ENCODE peak calls at places on chromosomes 2 and 18, in six cellular contexts. Z is thoracic aorta; T is AG09319; I is stimulated activated CD8-positive, alpha-beta memory T cell treated with anti-CD3 and anti-CD28 coated beads, Interleukin-7, amount 100 ng/mL, for 1 hour; B is HCEC 1CT; W is AG10803. F is an unnamed sample.

GRCh38 chr2:196171248-196171871 is at the start of gene STK17B:
- DNase-seq in Z (peak; percentile 76), T (peak; percentile 85), I (peak; percentile 95), B (peak; percentile 94), W (peak; percentile 90), F (peak; percentile 98)

GRCh38 chr2:205637037-205637602 is 45.2 kb upstream of the NRP2 start:
- DNase-seq in Z (no peak), T (no peak), I (no peak), B (no peak), W (peak; percentile 55), F (no peak)

GRCh38 chr18:35029103-35029502 is 12.1 kb upstream of the MAPRE2 start:
- DNase-seq in Z (no peak), T (no peak), I (no peak), B (peak; percentile 82), W (peak; percentile 80), F (no peak)

GRCh38 chr2:237510502-237511217 is 23.6 kb downstream of the MLPH start:
- DNase-seq in Z (no peak), T (no peak), I (no peak), B (no peak), W (no peak), F (no peak)

GRCh38 chr2:140274891-140275290 is 1494.7 kb upstream of the NXPH2 start:
- DNase-seq in Z (no peak), T (no peak), I (no peak), B (no peak), W (no peak), F (no peak)

GRCh38 chr2:126655500-126656310 is at the start of gene GYPC:
- DNase-seq in Z (peak; percentile 41), T (peak; percentile 22), I (no peak), B (peak; percentile 52), W (peak; percentile 80), F (peak; percentile 83)

GRCh38 chr18:46035701-46036680 is 36.1 kb downstream of the PSTPIP2 start:
- DNase-seq in Z (no peak), T (no peak), I (no peak), B (no peak), W (peak; percentile 75), F (no peak)

GRCh38 chr2:187986392-187987105 is 305.1 kb upstream of the GULP1 start:
- DNase-seq in Z (no peak), T (no peak), I (no peak), B (no peak), W (no peak), F (no peak)

GRCh38 chr2:105455488-105455991 is 56.7 kb upstream of the FHL2 start:
- DNase-seq in Z (no peak), T (peak; percentile 97), I (no peak), B (peak; percentile 92), W (peak; percentile 100), F (no peak)

GRCh38 chr2:74003494-74004211 is 18.9 kb downstream of the TET3 start:
- DNase-seq in Z (peak; percentile 79), T (peak; percentile 67), I (no peak), B (peak; percentile 66), W (peak; percentile 84), F (no peak)

GRCh38 chr2:85890522-85891176 is 1.9 kb upstream of the ST3GAL5 start:
- DNase-seq in Z (no peak), T (no peak), I (no peak), B (no peak), W (no peak), F (no peak)

GRCh38 chr2:134865388-134865787 is 27.0 kb downstream of the ACMSD start:
- DNase-seq in Z (no peak), T (no peak), I (no peak), B (no peak), W (no peak), F (no peak)

GRCh38 chr2:132374151-132374550 is 42.5 kb upstream of the GPR39 start:
- DNase-seq in Z (no peak), T (no peak), I (no peak), B (no peak), W (no peak), F (no peak)

GRCh38 chr2:174342600-174343342 is 8.0 kb downstream of the SP9 start:
- DNase-seq in Z (no peak), T (no peak), I (no peak), B (no peak), W (no peak), F (peak; percentile 72)

GRCh38 chr2:126822115-126822514 is 76.6 kb upstream of the TEX51 start:
- DNase-seq in Z (no peak), T (no peak), I (no peak), B (no peak), W (no peak), F (no peak)

GRCh38 chr2:238139141-238139840 is 823 bp downstream of the KLHL30 start:
- DNase-seq in Z (no peak), T (no peak), I (no peak), B (no peak), W (no peak), F (peak; percentile 68)

GRCh38 chr18:11689031-11689971 is at the start of gene GNAL:
- DNase-seq in Z (peak; percentile 31), T (peak; percentile 65), I (no peak), B (peak; percentile 81), W (peak; percentile 84), F (peak; percentile 81)

GRCh38 chr18:36942264-36942663 is 113.3 kb downstream of the KIAA1328 start:
- DNase-seq in Z (no peak), T (no peak), I (no peak), B (peak; percentile 32), W (peak; percentile 27), F (no peak)

GRCh38 chr2:218370410-218371063 is 11.5 kb upstream of the SLC11A1 start:
- DNase-seq in Z (no peak), T (no peak), I (no peak), B (peak; percentile 41), W (peak; percentile 67), F (no peak)

GRCh38 chr2:68837164-68837860 is 33.9 kb downstream of the BMP10 start:
- DNase-seq in Z (no peak), T (no peak), I (peak; percentile 45), B (no peak), W (no peak), F (peak; percentile 85)

GRCh38 chr2:10537522-10538195 is 89.5 kb upstream of the ODC1 start:
- DNase-seq in Z (no peak), T (no peak), I (no peak), B (no peak), W (no peak), F (no peak)

GRCh38 chr2:9573013-9573708 is 17.5 kb upstream of the ADAM17 start:
- DNase-seq in Z (no peak), T (no peak), I (no peak), B (peak; percentile 82), W (peak; percentile 34), F (no peak)

GRCh38 chr2:11778923-11779757 is 32.7 kb downstream of the LPIN1 start:
- DNase-seq in Z (peak; percentile 17), T (peak; percentile 14), I (peak; percentile 83), B (peak; percentile 49), W (peak; percentile 51), F (peak; percentile 95)

GRCh38 chr2:156481295-156481694 is 45.1 kb downstream of the GPD2 start:
- DNase-seq in Z (no peak), T (no peak), I (no peak), B (no peak), W (peak; percentile 16), F (no peak)

GRCh38 chr2:96359866-96360265 is 24.3 kb downstream of the NCAPH start:
- DNase-seq in Z (no peak), T (no peak), I (no peak), B (no peak), W (no peak), F (no peak)

GRCh38 chr2:11750422-11750821 is 4.0 kb downstream of the LPIN1 start:
- DNase-seq in Z (no peak), T (no peak), I (no peak), B (no peak), W (no peak), F (no peak)

GRCh38 chr2:234747833-234748559 is 203.8 kb upstream of the SH3BP4 start:
- DNase-seq in Z (no peak), T (no peak), I (no peak), B (no peak), W (no peak), F (no peak)

GRCh38 chr2:241680827-241681599 is 5.6 kb downstream of the DTYMK start:
- DNase-seq in Z (no peak), T (peak; percentile 87), I (no peak), B (peak; percentile 98), W (peak; percentile 98), F (no peak)

GRCh38 chr18:7021994-7022840 is 95.4 kb downstream of the LAMA1 start:
- DNase-seq in Z (no peak), T (peak; percentile 4), I (no peak), B (peak; percentile 37), W (peak; percentile 16), F (no peak)

GRCh38 chr2:127100261-127101047 is 6.5 kb downstream of the BIN1 start:
- DNase-seq in Z (no peak), T (no peak), I (no peak), B (no peak), W (peak; percentile 67), F (no peak)

GRCh38 chr2:218230882-218231281 is 13.9 kb downstream of the ARPC2 start:
- DNase-seq in Z (no peak), T (no peak), I (no peak), B (peak; percentile 41), W (no peak), F (no peak)

GRCh38 chr18:78857252-78858150 is 122.1 kb upstream of the SALL3 start:
- DNase-seq in Z (no peak), T (no peak), I (no peak), B (no peak), W (no peak), F (no peak)

F was measured in activated CD8-positive, alpha-beta memory T cell treated with anti-CD3 and anti-CD28 coated beads for 24 hours.